ENCODE peak calls at places on chromosomes 2 and 18, in six cellular contexts. P is H1, W is HCT116, J is K562, X is GM12878, N is HepG2. K is an unnamed sample.

GRCh38 chr2:71462641-71463341 is 9.4 kb downstream of the DYSF start:
- DNase-seq in X (no peak), W (no peak), P (peak; percentile 44), N (no peak), J (no peak), K (no peak)

GRCh38 chr18:3170762-3171161 is 49.0 kb downstream of the MYOM1 start:
- DNase-seq in N (no peak), X (no peak), W (no peak), J (no peak), P (no peak), K (no peak)

GRCh38 chr2:46719499-46719898 is 196.1 kb downstream of the MCFD2 start:
- DNase-seq in P (no peak), X (no peak), J (no peak), W (no peak), N (no peak), K (peak; percentile 28)

GRCh38 chr2:233816334-233816733 is 38.0 kb downstream of the HJURP start:
- DNase-seq in P (no peak), N (no peak), X (no peak), J (no peak), W (no peak), K (no peak)

GRCh38 chr2:37156071-37156856 is 516 bp downstream of the EIF2AK2 start:
- DNase-seq in P (peak; percentile 78), J (no peak), W (peak; percentile 7), N (peak; percentile 42), X (no peak), K (peak; percentile 70)

GRCh38 chr2:4915348-4915747 is 776.8 kb upstream of the SOX11 start:
- DNase-seq in X (no peak), P (no peak), N (no peak), W (no peak), J (no peak), K (no peak)

GRCh38 chr2:24352664-24353063 is 7.7 kb downstream of the ITSN2 start:
- DNase-seq in J (no peak), X (no peak), N (no peak), P (no peak), W (no peak), K (no peak)

GRCh38 chr2:72027426-72028161 is 120.1 kb downstream of the CYP26B1 start:
- DNase-seq in W (no peak), X (no peak), P (peak; percentile 45), J (no peak), N (no peak), K (no peak)

GRCh38 chr2:154952346-154953010 is 254.0 kb downstream of the KCNJ3 start:
- DNase-seq in W (no peak), N (no peak), P (no peak), X (no peak), J (no peak), K (no peak)

GRCh38 chr2:210558708-210559107 is 2.3 kb downstream of the CPS1 start:
- DNase-seq in J (no peak), P (no peak), X (no peak), N (no peak), W (no peak), K (peak; percentile 8)

GRCh38 chr2:98212291-98212690 is 125.3 kb downstream of the VWA3B start:
- DNase-seq in J (no peak), P (no peak), N (no peak), X (no peak), W (no peak), K (no peak)

GRCh38 chr18:45783097-45784075 is 42.1 kb upstream of the SIGLEC15 start:
- DNase-seq in W (no peak), J (no peak), X (no peak), P (no peak), N (no peak), K (no peak)

GRCh38 chr2:227477291-227477690 is 5.3 kb downstream of the AGFG1 start:
- DNase-seq in X (no peak), J (no peak), P (no peak), N (no peak), W (no peak), K (no peak)

GRCh38 chr18:51234117-51235010 is 36.9 kb upstream of the MEX3C start:
- DNase-seq in N (no peak), J (no peak), P (no peak), X (no peak), W (no peak), K (no peak)

GRCh38 chr2:237568121-237568660 is 1.8 kb downstream of the PRLH start:
- DNase-seq in W (no peak), J (no peak), N (no peak), X (no peak), P (no peak), K (no peak)

GRCh38 chr2:176088048-176088936 is 4.2 kb upstream of the HOXD13 start:
- DNase-seq in X (no peak), N (peak; percentile 40), W (peak; percentile 22), P (peak; percentile 80), J (peak; percentile 39), K (peak; percentile 51)

GRCh38 chr2:168599738-168600137 is 143.7 kb downstream of the CERS6 start:
- DNase-seq in P (no peak), W (no peak), N (no peak), X (no peak), J (no peak), K (no peak)

GRCh38 chr2:150911766-150912280 is 349.8 kb downstream of the RBM43 start:
- DNase-seq in X (no peak), P (no peak), N (peak; percentile 24), W (no peak), J (no peak), K (peak; percentile 77)

GRCh38 chr2:132424526-132425121 is 8.0 kb downstream of the GPR39 start:
- DNase-seq in P (no peak), X (no peak), J (no peak), N (peak; percentile 69), W (no peak), K (no peak)

GRCh38 chr2:111024496-111024895 is 96.2 kb upstream of the BCL2L11 start:
- DNase-seq in N (no peak), P (no peak), W (no peak), X (no peak), J (no peak), K (no peak)

GRCh38 chr2:47354013-47354816 is 48.7 kb upstream of the MSH2 start:
- DNase-seq in X (no peak), J (peak; percentile 58), W (no peak), P (no peak), N (peak; percentile 74), K (peak; percentile 74)

GRCh38 chr2:1767939-1768691 is 23.8 kb upstream of the PXDN start:
- DNase-seq in N (no peak), P (no peak), X (no peak), W (no peak), J (no peak), K (no peak)

GRCh38 chr2:237060518-237061312 is 25.0 kb upstream of the COPS8 start:
- DNase-seq in P (peak; percentile 66), J (peak; percentile 16), W (peak; percentile 48), N (peak; percentile 62), X (no peak), K (peak; percentile 77)

GRCh38 chr2:241894681-241895426 is 25.3 kb downstream of the RTP5 start:
- DNase-seq in J (no peak), N (no peak), P (peak; percentile 43), X (no peak), W (no peak), K (no peak)

GRCh38 chr2:177896587-177896986 is 176.0 kb downstream of the PDE11A start:
- DNase-seq in W (no peak), N (no peak), J (no peak), X (no peak), P (no peak), K (no peak)

GRCh38 chr2:219688560-219689445 is 61.4 kb downstream of the SLC4A3 start:
- DNase-seq in X (no peak), P (no peak), N (peak; percentile 36), J (no peak), W (peak; percentile 76), K (no peak)

GRCh38 chr2:61710711-61711110 is 143.1 kb downstream of the FAM161A start:
- DNase-seq in P (peak; percentile 27), X (no peak), J (no peak), N (peak; percentile 61), W (no peak), K (no peak)

GRCh38 chr18:6452194-6452593 is 37.5 kb upstream of the L3MBTL4 start:
- DNase-seq in P (no peak), J (no peak), W (no peak), X (no peak), N (no peak), K (no peak)

GRCh38 chr18:6444484-6445228 is 29.9 kb upstream of the L3MBTL4 start:
- DNase-seq in N (peak; percentile 3), X (no peak), P (no peak), J (no peak), W (no peak), K (no peak)

DNA sequence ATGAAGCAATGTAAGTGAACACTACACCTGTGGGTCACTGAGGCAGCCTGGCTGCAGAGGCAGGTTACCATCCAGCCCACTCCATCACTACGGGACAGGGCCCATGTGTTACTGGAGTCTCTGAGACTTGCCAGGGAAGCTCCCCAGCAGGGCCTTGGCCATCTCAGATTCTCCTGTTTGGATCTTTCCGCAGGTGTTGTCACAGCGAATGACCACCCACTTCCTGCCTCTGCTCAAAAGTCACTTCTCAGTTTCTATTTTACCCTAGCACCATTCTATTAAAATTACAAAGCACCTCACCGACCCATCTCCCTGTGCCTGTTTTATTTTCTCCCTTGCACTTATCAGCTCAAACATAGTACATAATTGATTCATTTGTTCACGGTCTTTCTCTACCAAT is 34.5 kb upstream of the L3MBTL4 start:
- DNase-seq in X (peak; percentile 40), J (no peak), P (no peak), W (no peak), N (no peak), K (no peak)
- H3K4me2 ChIP-seq in X (peak overlapping the region; percentile 11), J (no peak overlapping the region), P (no peak overlapping the region), W (no peak overlapping the region), N (no peak overlapping the region), K (no peak overlapping the region)

DNA sequence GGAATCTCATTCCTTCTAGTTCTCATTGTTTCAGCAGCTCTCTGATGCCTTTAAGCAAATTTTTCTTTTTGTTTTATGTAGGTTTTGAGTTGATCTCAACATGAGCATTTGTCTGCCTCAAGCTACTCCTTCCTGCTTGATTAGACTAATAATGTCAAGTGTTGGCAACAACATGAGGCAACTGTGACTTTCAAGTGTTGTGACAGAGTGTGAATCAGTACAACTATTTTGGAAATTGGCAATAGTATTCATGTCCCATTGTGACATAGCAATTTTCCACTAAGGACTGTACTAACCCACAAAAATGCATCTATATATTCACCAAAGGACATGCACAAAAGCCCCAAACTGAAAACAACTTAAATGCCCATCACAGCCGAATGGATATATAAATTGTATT is 610.6 kb downstream of the EPHA4 start:
- DNase-seq in J (no peak), N (no peak), W (no peak), P (no peak), X (no peak), K (no peak)
- TF ChIP-seq EZH2 in J (no peak), N (no peak), W (no peak), P (no peak), X (no peak), K (no peak)

GRCh38 chr2:101697124-101697793 is at the start of gene MAP4K4:
- DNase-seq in X (no peak), N (peak; percentile 84), P (peak; percentile 79), W (peak; percentile 44), J (peak; percentile 83), K (peak; percentile 67)
- TF ChIP-seq POLR2A in X (peak; percentile 24), N (peak; percentile 48), P (peak; percentile 85), W (no peak), J (peak; percentile 61), K (peak; percentile 88)

DNA sequence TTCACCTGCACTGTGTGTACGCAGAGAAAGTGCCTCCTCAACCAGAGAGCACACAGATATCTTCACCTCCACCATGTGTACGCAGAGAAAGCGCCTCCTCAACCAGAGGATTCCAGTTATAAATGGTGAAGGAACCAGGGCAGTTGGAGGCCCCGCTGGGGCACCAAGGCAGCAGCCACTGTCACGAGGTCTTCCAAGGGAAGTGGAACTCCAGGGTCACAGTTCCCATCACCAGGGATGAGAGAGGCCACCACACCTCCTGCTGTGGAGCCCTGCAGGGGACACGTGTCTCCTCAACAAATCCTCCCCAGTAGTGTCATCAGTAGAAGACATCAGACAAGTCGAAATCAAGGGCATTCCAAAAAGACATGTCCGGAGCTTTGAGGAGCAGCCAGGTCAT is 28.2 kb upstream of the NFATC1 start:
- DNase-seq in X (no peak), P (no peak), W (no peak), J (no peak), N (no peak), K (no peak)
- H3K4me2 ChIP-seq in X (no peak overlapping the region), P (no peak overlapping the region), W (no peak overlapping the region), J (no peak overlapping the region), N (no peak overlapping the region), K (no peak overlapping the region)